ENCODE peak calls at places on chromosome 5, in nine cellular contexts. N, G, T, A, F, V, U, Y and Z are unnamed samples. For H3K4me1, the result is how much of the 10 kb centered on the place peaks cover.

GRCh38 chr5:111229871-111230812 is 6.0 kb downstream of the CAMK4 start:
- DNase-seq in N (no peak), G (no peak), T (no peak), A (no peak), F (no peak), V (no peak), U (no peak), Y (no peak), Z (no peak)

GRCh38 chr5:173969167-173970049 is 19.6 kb upstream of the C5orf47 start:
- DNase-seq in N (peak), G (peak), T (peak), A (peak), F (no peak), V (no peak), U (peak), Y (peak), Z (no peak)

GRCh38 chr5:57447656-57448055 is 35.0 kb downstream of the ACTBL2 start:
- DNase-seq in N (no peak), G (no peak), T (no peak), A (no peak), F (no peak), V (no peak), U (no peak), Y (peak), Z (no peak)

GRCh38 chr5:111235635-111236034 is 11.5 kb downstream of the CAMK4 start:
- DNase-seq in N (no peak), G (no peak), T (no peak), A (no peak), F (no peak), V (no peak), U (no peak), Y (no peak), Z (no peak)

GRCh38 chr5:115375922-115376321 is 79.5 kb upstream of the CCDC112 start:
- DNase-seq in N (peak), G (no peak), T (no peak), A (no peak), F (no peak), V (no peak), U (peak), Y (peak), Z (no peak)

GRCh38 chr5:172841258-172841657 is 7.2 kb downstream of the ERGIC1 start:
- DNase-seq in N (no peak), G (no peak), T (no peak), A (no peak), F (no peak), V (no peak), U (no peak), Y (no peak), Z (no peak)

GRCh38 chr5:141692919-141693848 is 11.2 kb upstream of the ARAP3 start:
- DNase-seq in N (peak), G (no peak), T (no peak), A (peak), F (no peak), V (no peak), U (no peak), Y (peak), Z (no peak)

GRCh38 chr5:127306647-127307046 is 16.1 kb downstream of the MEGF10 start:
- DNase-seq in N (no peak), G (no peak), T (no peak), A (no peak), F (no peak), V (no peak), U (no peak), Y (no peak), Z (no peak)

GRCh38 chr5:96967400-96967799 is 31.5 kb downstream of the LNPEP start:
- DNase-seq in N (no peak), G (no peak), T (no peak), A (no peak), F (no peak), V (peak), U (no peak), Y (no peak), Z (no peak)

GRCh38 chr5:96175090-96175489 is 213.4 kb upstream of the ELL2 start:
- DNase-seq in N (no peak), G (peak), T (peak), A (no peak), F (peak), V (peak), U (no peak), Y (no peak), Z (no peak)

GRCh38 chr5:80181618-80182211 is 74.1 kb downstream of the SERINC5 start:
- DNase-seq in N (no peak), G (peak), T (peak), A (no peak), F (peak), V (no peak), U (peak), Y (no peak), Z (no peak)

GRCh38 chr5:143004361-143004802 is 234.2 kb downstream of the ARHGAP26 start:
- DNase-seq in N (no peak), G (no peak), T (no peak), A (no peak), F (no peak), V (no peak), U (no peak), Y (no peak), Z (no peak)

GRCh38 chr5:129447968-129448367 is 12.1 kb upstream of the ADAMTS19 start:
- DNase-seq in N (no peak), G (no peak), T (no peak), A (no peak), F (no peak), V (no peak), U (no peak), Y (no peak), Z (no peak)

GRCh38 chr5:98314262-98314661 is 459.2 kb upstream of the RGMB start:
- DNase-seq in N (peak), G (no peak), T (peak), A (no peak), F (no peak), V (peak), U (no peak), Y (peak), Z (no peak)

GRCh38 chr5:58240286-58240685 is 219.6 kb downstream of the PLK2 start:
- DNase-seq in N (peak), G (peak), T (peak), A (no peak), F (no peak), V (peak), U (no peak), Y (peak), Z (no peak)

GRCh38 chr5:12114075-12114474 is 209.8 kb upstream of the CTNND2 start:
- DNase-seq in N (no peak), G (no peak), T (no peak), A (no peak), F (no peak), V (no peak), U (no peak), Y (no peak), Z (no peak)

GRCh38 chr5:172859966-172860365 is 25.9 kb downstream of the ERGIC1 start:
- DNase-seq in N (no peak), G (no peak), T (peak), A (no peak), F (no peak), V (no peak), U (no peak), Y (no peak), Z (no peak)

GRCh38 chr5:332843-333242 is 11.3 kb downstream of the AHRR start:
- DNase-seq in N (no peak), G (no peak), T (no peak), A (no peak), F (no peak), V (no peak), U (no peak), Y (no peak), Z (no peak)

GRCh38 chr5:29697786-29698414 is 1495.6 kb upstream of the CDH6 start:
- DNase-seq in N (no peak), G (no peak), T (peak), A (peak), F (no peak), V (no peak), U (peak), Y (no peak), Z (no peak)

GRCh38 chr5:72163349-72163983 is 56.2 kb downstream of the MAP1B start:
- DNase-seq in N (no peak), G (no peak), T (no peak), A (no peak), F (no peak), V (no peak), U (no peak), Y (no peak), Z (no peak)

GRCh38 chr5:54671111-54671531 is 153.6 kb downstream of the SNX18 start:
- DNase-seq in N (peak), G (no peak), T (no peak), A (no peak), F (no peak), V (no peak), U (no peak), Y (peak), Z (no peak)

GRCh38 chr5:175347027-175347426 is 97.0 kb downstream of the DRD1 start:
- DNase-seq in N (peak), G (no peak), T (peak), A (peak), F (peak), V (no peak), U (no peak), Y (peak), Z (peak)

GRCh38 chr5:143779506-143779905 is 32.5 kb upstream of the HMHB1 start:
- DNase-seq in N (no peak), G (no peak), T (no peak), A (no peak), F (no peak), V (no peak), U (no peak), Y (no peak), Z (no peak)

GRCh38 chr5:175800656-175801081 is 70.7 kb upstream of the CPLX2 start:
- DNase-seq in N (peak), G (no peak), T (peak), A (no peak), F (no peak), V (no peak), U (no peak), Y (peak), Z (no peak)

GRCh38 chr5:95284512-95285405 is at the start of gene MCTP1:
- DNase-seq in N (no peak), G (peak), T (peak), A (peak), F (no peak), V (peak), U (no peak), Y (no peak), Z (no peak)

GRCh38 chr5:157748740-157749461 is 5.4 kb downstream of the LSM11 start:
- DNase-seq in N (peak), G (no peak), T (peak), A (no peak), F (no peak), V (no peak), U (no peak), Y (peak), Z (peak)

GRCh38 chr5:76455531-76456132 is 52.5 kb downstream of the IQGAP2 start:
- DNase-seq in N (no peak), G (no peak), T (no peak), A (no peak), F (no peak), V (no peak), U (no peak), Y (no peak), Z (no peak)

GRCh38 chr5:138884094-138884493 is 9.0 kb upstream of the LRRTM2 start:
- DNase-seq in N (no peak), G (no peak), T (no peak), A (no peak), F (no peak), V (no peak), U (no peak), Y (no peak), Z (no peak)

GRCh38 chr5:94830520-94830919 is 212.1 kb downstream of the SLF1 start:
- DNase-seq in N (peak), G (no peak), T (peak), A (peak), F (peak), V (peak), U (no peak), Y (no peak), Z (no peak)

GRCh38 chr5:171544913-171545550 is 125.6 kb downstream of the FGF18 start:
- DNase-seq in N (no peak), G (no peak), T (no peak), A (no peak), F (no peak), V (no peak), U (no peak), Y (no peak), Z (no peak)

GRCh38 chr5:105885266-105885665 is 1785.5 kb downstream of the EFNA5 start:
- DNase-seq in N (no peak), G (no peak), T (peak), A (no peak), F (no peak), V (no peak), U (no peak), Y (peak), Z (no peak)

GRCh38 chr5:2755811-2756210 is 4.3 kb upstream of the IRX2 start:
- DNase-seq in N (no peak), G (no peak), T (no peak), A (peak), F (no peak), V (no peak), U (no peak), Y (no peak), Z (no peak)

GRCh38 chr5:173689171-173689676 is 72.8 kb upstream of the BOD1 start:
- DNase-seq in N (no peak), G (peak), T (no peak), A (peak), F (no peak), V (peak), U (peak), Y (no peak), Z (no peak)

GRCh38 chr5:92566113-92566767 is 1014.8 kb downstream of the NR2F1-AS1 start:
- DNase-seq in N (no peak), G (no peak), T (no peak), A (no peak), F (no peak), V (no peak), U (no peak), Y (no peak), Z (no peak)

GRCh38 chr5:158054388-158055092 is 195.6 kb upstream of the CLINT1 start:
- DNase-seq in N (no peak), G (no peak), T (peak), A (no peak), F (no peak), V (peak), U (no peak), Y (no peak), Z (no peak)

GRCh38 chr5:35138232-35138631 is 90.5 kb upstream of the AGXT2 start:
- DNase-seq in N (peak), G (no peak), T (peak), A (no peak), F (no peak), V (no peak), U (no peak), Y (peak), Z (no peak)

GRCh38 chr5:32960340-32961065 is 249.4 kb downstream of the NPR3 start:
- DNase-seq in N (no peak), G (no peak), T (peak), A (no peak), F (no peak), V (no peak), U (no peak), Y (peak), Z (no peak)

GRCh38 chr5:4947899-4948556 is 192.1 kb upstream of the ADAMTS16 start:
- DNase-seq in N (no peak), G (no peak), T (no peak), A (no peak), F (no peak), V (no peak), U (no peak), Y (no peak), Z (no peak)

GRCh38 chr5:174282391-174282790 is 236.9 kb downstream of the NSG2 start:
- DNase-seq in N (no peak), G (no peak), T (no peak), A (no peak), F (no peak), V (no peak), U (no peak), Y (no peak), Z (no peak)

GRCh38 chr5:139903805-139904565 is 108.4 kb downstream of the PSD2 start:
- DNase-seq in N (no peak), G (peak), T (no peak), A (peak), F (no peak), V (no peak), U (no peak), Y (no peak), Z (no peak)

GRCh38 chr5:139905401-139905800 is 109.8 kb downstream of the PSD2 start:
- DNase-seq in N (no peak), G (no peak), T (no peak), A (no peak), F (no peak), V (no peak), U (no peak), Y (no peak), Z (no peak)

GRCh38 chr5:139906661-139907060 is 111.1 kb downstream of the PSD2 start:
- DNase-seq in N (no peak), G (no peak), T (no peak), A (no peak), F (no peak), V (no peak), U (no peak), Y (no peak), Z (no peak)

GRCh38 chr5:139903450-139903804 is 107.8 kb downstream of the PSD2 start:
- DNase-seq in N (no peak), G (no peak), T (no peak), A (peak), F (no peak), V (no peak), U (no peak), Y (no peak), Z (no peak)

DNA sequence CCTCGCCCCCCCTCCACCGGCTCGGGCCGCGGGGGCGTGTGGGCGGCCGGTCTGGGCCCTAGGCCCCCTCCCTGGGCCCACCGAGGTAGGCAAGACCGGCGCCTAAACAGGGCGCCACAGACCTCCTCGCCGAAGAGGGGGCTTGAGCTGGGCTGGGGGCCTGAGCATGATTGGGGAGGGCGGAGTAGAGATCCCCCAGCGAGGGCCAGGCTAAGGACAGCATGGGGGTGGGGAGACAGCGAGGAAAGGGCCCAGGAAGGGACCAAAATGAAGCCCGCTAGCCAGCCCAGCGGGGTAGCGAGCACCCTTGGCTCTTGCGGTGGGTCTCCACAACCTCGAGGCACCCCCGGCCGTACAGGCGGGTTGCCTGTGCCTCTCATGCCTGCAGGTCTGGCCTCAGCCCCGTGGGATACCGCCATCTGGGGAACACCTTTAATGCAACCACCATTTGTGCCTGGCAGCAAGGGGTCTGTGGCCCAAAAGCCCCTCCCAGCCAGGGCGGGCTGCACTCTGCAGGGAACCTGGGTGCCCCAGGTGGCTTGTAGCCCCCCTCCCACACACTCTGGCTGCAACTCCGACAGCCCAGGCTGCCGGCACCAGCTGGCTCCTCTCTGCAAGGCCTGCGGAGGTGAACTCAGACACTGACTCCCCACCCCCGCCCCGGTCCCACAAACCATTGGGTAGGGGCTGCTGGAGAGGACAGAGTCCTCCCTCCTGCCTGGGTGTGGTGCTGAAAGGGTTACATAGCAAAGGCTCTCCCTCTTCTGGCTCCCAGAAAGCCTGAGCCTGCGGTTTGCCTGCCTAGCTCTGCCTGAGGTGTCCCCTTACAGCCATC is 109.2 kb downstream of the PSD2 start:
- DNase-seq in N (no peak), G (no peak), T (no peak), A (peak), F (no peak), V (no peak), U (no peak), Y (no peak), Z (no peak)
- H3K4me3 ChIP-seq in N (no peak), G (peak), T (no peak), A (peak), F (peak), V (no peak), U (no peak), Y (no peak), Z (no peak)

GRCh38 chr5:52727568-52727967 is 60.1 kb upstream of the ITGA1 start:
- DNase-seq in N (peak), G (no peak), T (peak), A (no peak), F (no peak), V (peak), U (no peak), Y (peak), Z (peak)
- H3K4me1 ChIP-seq in N (under half), G (under half), T (under half), A (under half), F (under half), V (under half), U (half or more), Y (under half), Z (under half)

DNA sequence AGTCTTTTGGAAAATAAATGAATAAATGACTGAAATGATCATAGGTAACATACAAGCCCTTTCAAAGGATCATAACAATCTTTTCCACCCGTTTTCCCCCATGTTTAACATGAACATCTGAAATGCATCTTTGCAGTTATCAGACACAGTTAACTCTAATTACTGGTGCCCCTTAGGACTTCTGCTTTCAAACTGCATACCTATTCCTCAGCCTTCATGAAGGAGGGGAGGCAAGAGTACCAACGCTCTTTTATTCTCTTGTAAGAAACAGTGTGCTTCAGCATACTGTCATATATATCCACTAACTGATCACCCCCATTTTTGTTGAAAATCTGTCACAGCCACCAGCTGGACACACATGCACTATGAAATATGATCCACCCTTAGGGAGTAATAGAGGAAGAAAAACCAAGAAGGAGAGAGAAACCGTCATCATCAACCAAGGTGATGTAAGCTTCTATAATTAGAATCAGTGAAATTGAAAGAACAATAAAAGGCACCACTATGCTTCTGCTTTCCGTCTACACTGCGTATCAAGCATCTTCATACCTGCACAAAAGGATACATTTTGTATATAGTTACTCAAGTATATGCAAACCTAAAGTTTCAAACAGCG is 98.7 kb downstream of the RAPGEF6 start:
- DNase-seq in N (peak), G (no peak), T (no peak), A (no peak), F (no peak), V (peak), U (no peak), Y (peak), Z (no peak)
- H3K4me2 ChIP-seq in N (no peak), G (no peak), T (no peak), A (no peak), F (no peak), V (no peak), U (no peak), Y (peak), Z (no peak)

GRCh38 chr5:176994460-176995121 is 12.0 kb downstream of the UIMC1 start:
- DNase-seq in N (peak), G (no peak), T (no peak), A (peak), F (no peak), V (peak), U (peak), Y (peak), Z (no peak)

GRCh38 chr5:176995896-176996767 is 10.4 kb downstream of the UIMC1 start:
- DNase-seq in N (peak), G (no peak), T (peak), A (no peak), F (no peak), V (peak), U (no peak), Y (peak), Z (no peak)

GRCh38 chr5:176998828-176999227 is 7.8 kb downstream of the UIMC1 start:
- DNase-seq in N (no peak), G (no peak), T (no peak), A (no peak), F (no peak), V (no peak), U (no peak), Y (no peak), Z (no peak)

GRCh38 chr5:176996780-176997179 is 9.8 kb downstream of the UIMC1 start:
- DNase-seq in N (no peak), G (no peak), T (no peak), A (no peak), F (no peak), V (no peak), U (no peak), Y (no peak), Z (no peak)

GRCh38 chr5:176995122-176995490 is 11.5 kb downstream of the UIMC1 start:
- DNase-seq in N (no peak), G (no peak), T (no peak), A (no peak), F (no peak), V (no peak), U (no peak), Y (no peak), Z (no peak)
- H3K4me3 ChIP-seq in N (no peak), G (no peak), T (no peak), A (no peak), F (no peak), V (no peak), U (no peak), Y (no peak), Z (no peak)